ENCODE peak calls at places on chromosome 7, in four cellular contexts. D is endothelial cell of umbilical vein, L is SK-N-SH, J is Karpas-422. Y is an unnamed sample.
A peak's percentile ranks its signal among the peaks of the same experiment; 100 is the strongest.

GRCh38 chr7:34949356-34949755 is 87.9 kb downstream of the DPY19L1 start:
- DNase-seq in D (no peak), L (no peak), J (no peak), Y (peak; percentile 67)

GRCh38 chr7:36946401-36946739 is 222.1 kb upstream of the AOAH start:
- DNase-seq in D (no peak), L (no peak), J (no peak), Y (no peak)

GRCh38 chr7:50284296-50284695 is 20.2 kb upstream of the IKZF1 start:
- DNase-seq in D (no peak), L (no peak), J (no peak), Y (no peak)

GRCh38 chr7:47361746-47362215 is 220.1 kb downstream of the TNS3 start:
- DNase-seq in D (no peak), L (no peak), J (no peak), Y (peak; percentile 60)

GRCh38 chr7:138958026-138958956 is 22.9 kb downstream of the KIAA1549 start:
- DNase-seq in D (no peak), L (no peak), J (no peak), Y (no peak)

GRCh38 chr7:48154792-48155413 is 16.4 kb upstream of the ABCA13 start:
- DNase-seq in D (peak; percentile 55), L (peak; percentile 32), J (peak; percentile 75), Y (peak; percentile 55)

GRCh38 chr7:49014870-49015269 is 90.5 kb downstream of the CDC14C start:
- DNase-seq in D (no peak), L (no peak), J (no peak), Y (no peak)

GRCh38 chr7:87926581-87927461 is 7.2 kb upstream of the ADAM22 start:
- DNase-seq in D (no peak), L (no peak), J (peak; percentile 58), Y (no peak)

GRCh38 chr7:50349399-50349798 is 44.9 kb downstream of the IKZF1 start:
- DNase-seq in D (no peak), L (no peak), J (no peak), Y (no peak)

GRCh38 chr7:48643420-48644013 is 280.8 kb upstream of the CDC14C start:
- DNase-seq in D (no peak), L (no peak), J (no peak), Y (no peak)

GRCh38 chr7:131867461-131867860 is 311.0 kb upstream of the PODXL start:
- DNase-seq in D (no peak), L (no peak), J (no peak), Y (no peak)

GRCh38 chr7:12123172-12123571 is 87.9 kb upstream of the TMEM106B start:
- DNase-seq in D (no peak), L (no peak), J (no peak), Y (no peak)

GRCh38 chr7:94696981-94697670 is 41.2 kb upstream of the SGCE start:
- DNase-seq in D (peak; percentile 90), L (no peak), J (no peak), Y (peak; percentile 93)

GRCh38 chr7:136027160-136027559 is 50.0 kb upstream of the MTPN start:
- DNase-seq in D (no peak), L (no peak), J (no peak), Y (no peak)

GRCh38 chr7:71497233-71497946 is 365.4 kb downstream of the GALNT17 start:
- DNase-seq in D (no peak), L (no peak), J (no peak), Y (no peak)

GRCh38 chr7:31251441-31251840 is 89.1 kb downstream of the NEUROD6 start:
- DNase-seq in D (no peak), L (no peak), J (no peak), Y (no peak)

GRCh38 chr7:50475340-50475739 is 25.2 kb upstream of the FIGNL1 start:
- DNase-seq in D (no peak), L (no peak), J (no peak), Y (no peak)

GRCh38 chr7:79524048-79524447 is 70.6 kb upstream of the MAGI2 start:
- DNase-seq in D (no peak), L (no peak), J (no peak), Y (no peak)

GRCh38 chr7:106064329-106064728 is 47.8 kb downstream of the SYPL1 start:
- DNase-seq in D (no peak), L (peak; percentile 35), J (peak; percentile 78), Y (no peak)

GRCh38 chr7:47452715-47453092 is 129.2 kb downstream of the TNS3 start:
- DNase-seq in D (no peak), L (no peak), J (no peak), Y (no peak)

GRCh38 chr7:16170671-16171070 is 250.7 kb downstream of the CRPPA start:
- DNase-seq in D (no peak), L (no peak), J (no peak), Y (no peak)
- H3K4me3 ChIP-seq in D (no peak overlapping the region), L (no peak overlapping the region), J (no peak overlapping the region), Y (no peak overlapping the region)

GRCh38 chr7:90717286-90718060 is 121.4 kb downstream of the CDK14 start:
- DNase-seq in D (no peak), L (no peak), J (peak; percentile 54), Y (peak; percentile 69)
- H3K79me2 ChIP-seq in D (peaks cover 5% of the 10 kb centered on the region), L (peaks cover 70% of the 10 kb centered on the region), J (peaks cover 98% of the 10 kb centered on the region), Y (peaks cover 7% of the 10 kb centered on the region)

DNA sequence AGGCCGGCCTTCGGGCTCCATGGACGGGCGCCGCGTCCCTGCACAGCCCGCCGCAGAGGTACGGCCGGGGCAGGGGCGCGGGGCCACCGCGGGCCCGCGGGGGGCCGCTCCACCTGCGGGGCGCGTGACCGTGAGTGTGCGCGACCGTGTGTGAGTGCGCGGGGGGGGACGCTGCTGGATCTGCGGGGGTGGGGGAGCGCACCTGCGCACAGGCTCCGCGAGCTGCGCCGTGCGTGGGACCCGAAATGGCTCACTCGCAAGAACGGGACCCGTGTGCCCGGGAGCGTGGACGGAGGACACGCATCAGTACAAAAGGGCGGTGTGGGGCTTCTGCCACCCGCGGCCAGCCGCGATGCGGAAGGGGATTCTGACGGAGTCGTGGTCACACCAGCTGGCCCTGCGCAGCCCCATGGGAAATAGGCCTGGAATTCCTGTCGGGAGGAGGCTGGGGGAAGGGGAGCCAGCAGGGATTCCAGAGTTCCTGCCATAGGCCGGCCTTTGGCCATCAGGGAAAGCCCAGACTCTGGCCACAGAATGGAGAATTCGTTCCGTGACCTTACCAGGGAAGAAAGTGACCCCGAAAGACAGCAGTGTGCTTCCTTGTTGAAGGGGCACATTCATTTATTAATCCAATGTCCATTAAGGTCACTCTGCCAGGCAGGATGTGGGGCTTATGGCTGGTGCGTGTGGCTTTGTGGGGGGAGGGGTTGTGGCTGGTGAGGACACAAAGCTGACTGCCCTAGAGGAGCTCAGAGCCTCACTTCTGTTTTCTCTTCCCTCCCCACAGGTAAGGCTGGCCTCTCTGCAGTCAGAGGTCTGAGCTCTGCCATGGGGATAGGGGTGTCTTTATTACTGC is 490 bp downstream of the REPIN1 start:
- DNase-seq in D (peak; percentile 78), L (peak; percentile 93), J (peak; percentile 83), Y (peak; percentile 75)
- H3K9ac ChIP-seq in D (peak overlapping the region; percentile 84), L (peak overlapping the region; percentile 93), J (peak overlapping the region; percentile 99), Y (peak overlapping the region; percentile 77)

GRCh38 chr7:232571-233455 is 40.4 kb downstream of the FAM20C start:
- DNase-seq in D (peak; percentile 13), L (no peak), J (no peak), Y (peak; percentile 76)
- H3K4me3 ChIP-seq in D (no peak overlapping the region), L (no peak overlapping the region), J (no peak overlapping the region), Y (no peak overlapping the region)

DNA sequence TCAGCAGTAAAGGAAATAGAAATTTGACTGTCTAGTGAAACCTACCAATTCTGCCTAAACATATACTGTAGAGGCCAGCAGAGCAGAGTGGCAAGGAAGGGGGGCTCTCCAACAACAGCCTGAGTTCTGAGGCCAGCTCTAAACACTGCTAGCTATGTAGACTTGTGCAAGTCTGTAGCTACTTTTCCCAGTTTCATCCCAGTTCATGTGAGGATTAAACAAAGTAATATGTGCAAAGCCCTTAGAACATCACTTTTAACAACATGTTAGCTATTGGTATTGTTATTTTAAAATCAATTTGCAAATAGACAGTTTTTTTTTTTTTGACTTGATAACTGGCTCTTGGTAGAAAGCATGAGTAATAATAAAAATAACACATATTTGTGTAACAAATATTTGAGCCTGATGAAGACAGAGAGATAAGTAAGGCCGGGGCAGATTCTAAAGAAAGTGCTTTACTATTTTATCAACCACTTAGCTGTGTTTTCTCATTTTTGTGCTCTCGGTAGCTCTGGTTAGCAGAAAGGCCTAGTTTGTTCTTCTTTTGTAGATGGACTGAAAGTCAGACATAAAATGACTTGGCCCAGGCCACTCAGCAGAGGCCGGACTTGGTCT is 9.3 kb downstream of the CHST12 start:
- DNase-seq in D (peak; percentile 50), L (no peak), J (no peak), Y (peak; percentile 16)
- H3K79me2 ChIP-seq in D (peaks cover 2% of the 10 kb centered on the region), L (peaks cover 35% of the 10 kb centered on the region), J (no peaks in the 10 kb centered on the region), Y (no peaks in the 10 kb centered on the region)

GRCh38 chr7:101936612-101937231 is 119.3 kb downstream of the CUX1 start:
- DNase-seq in D (peak; percentile 34), L (no peak), J (no peak), Y (peak; percentile 52)
- H3K9ac ChIP-seq in D (no peak overlapping the region), L (no peak overlapping the region), J (no peak overlapping the region), Y (peak overlapping the region; percentile 43)

Y was measured in fibroblast of lung.